ENCODE peak calls at places on chromosomes 11 and 22, in ten cellular contexts. C is cardiac fibroblast; Z is pancreas; N is activated T-cell treated with anti-CD3 and anti-CD28 coated beads for 4 hours; U is SK-N-DZ; B is endothelial cell; Q is hepatic stellate cell; S is stimulated activated CD8-positive, alpha-beta memory T cell treated with anti-CD3 and anti-CD28 coated beads, Interleukin-4, amount 100 ng/mL, for 24 hours; A is GM12865; W is NCI-H748 treated with DMSO at 0.1 percent for 48 hours. F is an unnamed sample.

GRCh38 chr11:96085349-96085910 is 161.5 kb upstream of the MTMR2 start:
- DNase-seq in N (no peak), B (no peak), W (no peak), S (no peak), Z (no peak), U (no peak), C (no peak), Q (no peak), A (no peak), F (no peak)

GRCh38 chr11:44003736-44004451 is 43.9 kb upstream of the ACCSL start:
- DNase-seq in S (no peak), W (no peak), A (no peak), U (no peak), C (no peak), Q (no peak), Z (no peak), B (no peak), N (no peak), F (no peak)

GRCh38 chr22:40044870-40045834 is 50.4 kb downstream of the FAM83F start:
- DNase-seq in Z (peak), A (peak), U (peak), W (no peak), N (peak), S (peak), C (no peak), Q (peak), B (peak), F (no peak)

GRCh38 chr11:36056160-36056751 is 112.4 kb downstream of the LDLRAD3 start:
- DNase-seq in Q (peak), A (peak), Z (peak), C (peak), W (no peak), S (no peak), N (no peak), U (no peak), B (peak), F (no peak)

GRCh38 chr11:95088946-95089619 is 563 bp upstream of the ENDOD1 start:
- DNase-seq in B (no peak), Q (no peak), W (no peak), C (no peak), N (no peak), A (peak), Z (no peak), U (no peak), S (no peak), F (no peak)

GRCh38 chr11:62497132-62497915 is 49.3 kb downstream of the AHNAK start:
- DNase-seq in C (peak), A (peak), Q (peak), B (no peak), S (no peak), W (no peak), U (peak), N (no peak), Z (no peak), F (no peak)

GRCh38 chr22:21981874-21982273 is 713 bp downstream of the TOP3B start:
- DNase-seq in C (no peak), W (no peak), U (no peak), S (no peak), N (no peak), A (no peak), Q (no peak), Z (no peak), B (no peak), F (no peak)

GRCh38 chr22:20009582-20010306 is 6.9 kb downstream of the ARVCF start:
- DNase-seq in U (peak), A (no peak), W (no peak), C (no peak), N (no peak), Z (peak), B (no peak), S (no peak), Q (no peak), F (no peak)

GRCh38 chr11:105718641-105719040 is 108.8 kb downstream of the GRIA4 start:
- DNase-seq in A (no peak), S (no peak), C (no peak), Q (no peak), W (no peak), B (no peak), Z (no peak), N (no peak), U (no peak), F (no peak)

GRCh38 chr22:32746715-32747114 is 54.8 kb upstream of the TIMP3 start:
- DNase-seq in Q (no peak), C (no peak), B (no peak), U (no peak), W (no peak), Z (no peak), S (no peak), A (no peak), N (no peak), F (no peak)

GRCh38 chr11:96188625-96189006 is 154.4 kb downstream of the MAML2 start:
- DNase-seq in C (peak), W (no peak), U (no peak), Z (no peak), S (peak), A (peak), B (no peak), Q (peak), N (peak), F (no peak)

GRCh38 chr22:49856343-49856742 is 2.7 kb downstream of the ZBED4 start:
- DNase-seq in N (no peak), C (no peak), U (no peak), A (no peak), Q (no peak), W (no peak), B (no peak), S (no peak), Z (peak), F (no peak)

GRCh38 chr11:116960916-116961315 is 123.5 kb upstream of the APOA1 start:
- DNase-seq in N (no peak), C (peak), A (no peak), B (no peak), W (no peak), Q (peak), S (no peak), U (no peak), Z (no peak), F (no peak)